ENCODE peak calls at places on chromosome 1, in five cellular contexts. One of them, this sample, is unnamed.
A peak's percentile ranks its signal among the peaks of the same experiment; 100 is the strongest.

GRCh38 chr1:109184657-109185056 is 29.1 kb upstream of the SARS1 start:
- DNase-seq in progenitor cell of endocrine pancreas: no peak
- DNase-seq in glutamatergic neuron: no peak
- DNase-seq in endothelial cell of umbilical vein: no peak
- DNase-seq in spleen: peak; percentile 85
- DNase-seq in this sample: no peak

GRCh38 chr1:147821883-147822282 is 61.5 kb upstream of the GJA5 start:
- DNase-seq in progenitor cell of endocrine pancreas: no peak
- DNase-seq in glutamatergic neuron: no peak
- DNase-seq in endothelial cell of umbilical vein: peak; percentile 72
- DNase-seq in spleen: no peak
- DNase-seq in this sample: no peak

GRCh38 chr1:173429517-173430477 is 47.3 kb upstream of the PRDX6 start:
- DNase-seq in progenitor cell of endocrine pancreas: peak; percentile 14
- DNase-seq in glutamatergic neuron: peak; percentile 69
- DNase-seq in endothelial cell of umbilical vein: peak; percentile 75
- DNase-seq in spleen: peak; percentile 89
- DNase-seq in this sample: peak; percentile 54

GRCh38 chr1:49765034-49765433 is 258.7 kb downstream of the AGBL4 start:
- DNase-seq in progenitor cell of endocrine pancreas: no peak
- DNase-seq in glutamatergic neuron: no peak
- DNase-seq in endothelial cell of umbilical vein: no peak
- DNase-seq in spleen: no peak
- DNase-seq in this sample: no peak

GRCh38 chr1:207076181-207076949 is 12.3 kb upstream of the C4BPB start:
- DNase-seq in progenitor cell of endocrine pancreas: no peak
- DNase-seq in glutamatergic neuron: no peak
- DNase-seq in endothelial cell of umbilical vein: no peak
- DNase-seq in spleen: no peak
- DNase-seq in this sample: no peak

GRCh38 chr1:92324784-92325183 is 25.9 kb downstream of the RPAP2 start:
- DNase-seq in progenitor cell of endocrine pancreas: no peak
- DNase-seq in glutamatergic neuron: no peak
- DNase-seq in endothelial cell of umbilical vein: no peak
- DNase-seq in spleen: no peak
- DNase-seq in this sample: no peak

GRCh38 chr1:204013052-204013451 is 59.9 kb upstream of the SOX13 start:
- DNase-seq in progenitor cell of endocrine pancreas: no peak
- DNase-seq in glutamatergic neuron: no peak
- DNase-seq in endothelial cell of umbilical vein: no peak
- DNase-seq in spleen: no peak
- DNase-seq in this sample: no peak

GRCh38 chr1:68217060-68217554 is 15.2 kb downstream of the WLS start:
- DNase-seq in progenitor cell of endocrine pancreas: no peak
- DNase-seq in glutamatergic neuron: no peak
- DNase-seq in endothelial cell of umbilical vein: no peak
- DNase-seq in spleen: no peak
- DNase-seq in this sample: no peak

GRCh38 chr1:30984167-30984870 is 75.8 kb upstream of the SDC3 start:
- DNase-seq in progenitor cell of endocrine pancreas: no peak
- DNase-seq in glutamatergic neuron: no peak
- DNase-seq in endothelial cell of umbilical vein: no peak
- DNase-seq in spleen: no peak
- DNase-seq in this sample: no peak
- TF ChIP-seq CTCF in progenitor cell of endocrine pancreas: no peak
- TF ChIP-seq CTCF in glutamatergic neuron: no peak
- TF ChIP-seq CTCF in endothelial cell of umbilical vein: no peak
- TF ChIP-seq CTCF in spleen: no peak
- TF ChIP-seq CTCF in this sample: no peak

GRCh38 chr1:9448132-9449105 is 90.8 kb upstream of the SLC25A33 start:
- DNase-seq in progenitor cell of endocrine pancreas: no peak
- DNase-seq in glutamatergic neuron: no peak
- DNase-seq in endothelial cell of umbilical vein: peak; percentile 36
- DNase-seq in spleen: no peak
- DNase-seq in this sample: peak; percentile 38
- TF ChIP-seq CTCF in progenitor cell of endocrine pancreas: no peak
- TF ChIP-seq CTCF in glutamatergic neuron: no peak
- TF ChIP-seq CTCF in endothelial cell of umbilical vein: peak; percentile 6
- TF ChIP-seq CTCF in spleen: no peak
- TF ChIP-seq CTCF in this sample: no peak

DNA sequence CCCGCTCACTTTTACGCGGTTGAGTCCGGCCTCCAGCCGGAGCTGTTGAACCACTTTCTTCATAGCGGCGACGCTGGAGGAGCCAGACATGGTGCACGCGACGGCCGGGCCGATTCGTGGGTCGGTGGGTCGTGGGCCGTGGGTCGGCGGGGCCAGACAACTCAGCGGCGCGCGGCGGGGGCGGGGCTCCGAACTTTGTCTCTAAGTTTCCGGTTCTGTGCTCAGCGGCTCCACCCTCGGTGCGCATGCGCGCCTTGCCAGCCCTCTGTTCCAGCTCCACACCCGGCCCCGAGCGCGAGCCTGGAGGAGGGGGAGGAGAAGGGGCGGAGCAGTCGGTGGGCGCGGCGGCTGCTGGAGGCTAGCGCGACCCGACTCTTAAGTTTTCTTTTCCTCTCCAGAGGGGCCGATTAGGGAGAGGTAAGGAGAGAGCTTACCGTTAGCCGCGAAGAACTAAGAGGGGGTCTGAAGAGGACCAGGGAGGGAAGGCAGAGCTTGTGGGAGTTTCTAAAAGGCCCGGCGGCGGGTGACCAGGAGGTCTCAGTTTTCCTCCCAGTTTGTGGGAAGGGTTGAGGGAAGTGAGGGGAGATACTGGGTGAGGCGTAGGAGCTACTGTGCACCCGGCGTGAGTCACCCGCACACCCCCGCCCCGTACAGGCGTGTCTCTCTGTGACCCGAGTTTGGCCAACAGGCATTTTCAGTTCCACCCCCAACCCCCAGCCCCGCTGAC is at the start of the genes GNG5 and SPATA1:
- DNase-seq in progenitor cell of endocrine pancreas: peak; percentile 97
- DNase-seq in glutamatergic neuron: peak; percentile 99
- DNase-seq in endothelial cell of umbilical vein: peak; percentile 97
- DNase-seq in spleen: peak; percentile 100
- DNase-seq in this sample: peak; percentile 99
- TF ChIP-seq CTCF in progenitor cell of endocrine pancreas: no peak
- TF ChIP-seq CTCF in glutamatergic neuron: no peak
- TF ChIP-seq CTCF in endothelial cell of umbilical vein: no peak
- TF ChIP-seq CTCF in spleen: no peak
- TF ChIP-seq CTCF in this sample: no peak

GRCh38 chr1:247222840-247223239 is 33.0 kb upstream of the VN1R5 start:
- DNase-seq in progenitor cell of endocrine pancreas: no peak
- DNase-seq in glutamatergic neuron: no peak
- DNase-seq in endothelial cell of umbilical vein: no peak
- DNase-seq in spleen: no peak
- DNase-seq in this sample: no peak

GRCh38 chr1:247224822-247225221 is 31.1 kb upstream of the VN1R5 start:
- DNase-seq in progenitor cell of endocrine pancreas: no peak
- DNase-seq in glutamatergic neuron: no peak
- DNase-seq in endothelial cell of umbilical vein: no peak
- DNase-seq in spleen: no peak
- DNase-seq in this sample: no peak

GRCh38 chr1:247228133-247228532 is 27.7 kb upstream of the VN1R5 start:
- DNase-seq in progenitor cell of endocrine pancreas: no peak
- DNase-seq in glutamatergic neuron: no peak
- DNase-seq in endothelial cell of umbilical vein: no peak
- DNase-seq in spleen: no peak
- DNase-seq in this sample: no peak
- TF ChIP-seq CTCF in progenitor cell of endocrine pancreas: no peak
- TF ChIP-seq CTCF in glutamatergic neuron: no peak
- TF ChIP-seq CTCF in endothelial cell of umbilical vein: no peak
- TF ChIP-seq CTCF in spleen: no peak
- TF ChIP-seq CTCF in this sample: no peak

This sample was measured in nephron progenitor cell.